ENCODE peak calls at places on chromosomes 12 and 14, in four cellular contexts. A is gastrocnemius medialis, V is heart left ventricle, I is prostate gland. D is an unnamed sample. For H3K4me1, the result is how much of the 10 kb centered on the place peaks cover.

GRCh38 chr12:88111074-88111652 is 30.7 kb downstream of the CEP290 start:
- DNase-seq in V (no peak), A (no peak), I (no peak), D (no peak)

GRCh38 chr12:132723764-132724140 is 13.1 kb downstream of the PGAM5 start:
- DNase-seq in V (no peak), I (no peak), A (no peak), D (no peak)

GRCh38 chr14:65287264-65288131 is 125.0 kb upstream of the FUT8 start:
- DNase-seq in V (no peak), I (no peak), A (no peak), D (no peak)

GRCh38 chr12:59698599-59698998 is 102.8 kb downstream of the SLC16A7 start:
- DNase-seq in V (no peak), A (no peak), I (no peak), D (no peak)

GRCh38 chr12:4270016-4270669 is 3.4 kb upstream of the CCND2 start:
- DNase-seq in I (no peak), A (no peak), V (peak), D (no peak)

GRCh38 chr12:77940011-77940423 is 109.3 kb downstream of the NAV3 start:
- DNase-seq in A (no peak), I (no peak), V (no peak), D (no peak)

GRCh38 chr12:128684357-128684756 is 139.4 kb downstream of the SLC15A4 start:
- DNase-seq in A (no peak), I (no peak), V (no peak), D (no peak)

GRCh38 chr14:28742171-28742846 is 24.3 kb upstream of the FOXG1 start:
- DNase-seq in I (no peak), A (no peak), V (no peak), D (no peak)

GRCh38 chr12:50597200-50598195 is 92.7 kb downstream of the DIP2B start:
- DNase-seq in V (no peak), I (no peak), A (no peak), D (no peak)

GRCh38 chr12:119369907-119370546 is 35.5 kb downstream of the CCDC60 start:
- DNase-seq in I (peak), A (no peak), V (no peak), D (no peak)

GRCh38 chr14:46048127-46048526 is 603.5 kb downstream of the RPL10L start:
- DNase-seq in I (no peak), V (no peak), A (no peak), D (no peak)

GRCh38 chr12:49615725-49616124 is 7.6 kb upstream of the PRPF40B start:
- DNase-seq in V (no peak), A (no peak), I (no peak), D (no peak)

GRCh38 chr12:126899926-126900792 is 1366.8 kb upstream of the TMEM132C start:
- DNase-seq in A (no peak), V (no peak), I (no peak), D (no peak)

DNA sequence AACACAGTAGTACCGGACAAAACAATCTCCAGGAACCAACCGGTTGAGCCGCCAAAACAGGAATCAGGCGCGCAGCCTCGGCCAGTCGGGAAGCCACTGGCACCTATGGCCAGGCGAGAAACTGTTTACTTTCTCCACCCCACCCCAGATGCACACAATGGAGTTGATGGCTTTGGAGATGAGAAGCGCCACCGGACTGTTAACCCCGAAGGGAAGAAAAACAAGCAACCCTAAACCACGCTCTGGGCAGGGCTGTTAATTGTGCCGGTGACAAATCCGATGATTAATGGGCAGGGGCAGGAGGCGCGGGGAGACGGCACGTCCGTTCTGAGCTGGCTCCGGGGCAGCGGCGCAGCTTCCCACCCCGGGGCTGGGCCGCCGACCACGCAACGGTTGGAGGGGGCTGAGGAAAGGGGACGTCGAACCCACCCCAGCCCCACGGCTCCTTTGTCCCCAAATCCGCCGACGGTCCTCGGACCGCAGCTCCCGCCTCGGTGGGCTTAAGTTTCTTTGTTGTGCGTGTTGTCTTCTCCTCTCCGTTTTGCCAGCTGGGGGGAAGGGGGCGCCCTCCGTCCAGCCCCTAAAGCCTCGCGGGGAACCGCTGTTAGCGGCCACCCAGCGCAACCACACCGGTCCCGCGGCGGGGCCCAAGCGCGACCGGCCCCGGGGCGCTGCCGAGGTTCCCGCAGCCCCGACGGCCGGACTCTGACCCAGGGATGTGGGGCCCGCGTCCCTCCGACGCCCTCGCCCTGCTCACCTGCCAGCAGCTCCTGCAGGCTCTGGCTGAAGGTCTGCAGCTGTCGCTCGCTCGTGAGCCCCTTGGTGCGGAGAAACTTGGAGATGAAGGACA is 790 bp downstream of the BTG1 start:
- DNase-seq in I (peak), V (peak), A (peak), D (peak)
- TF ChIP-seq POLR2A in I (peak), V (no peak), A (no peak), D (peak)

GRCh38 chr12:1162083-1162760 is 171.2 kb downstream of the ERC1 start:
- DNase-seq in A (no peak), V (no peak), I (no peak), D (no peak)
- H3K4me1 ChIP-seq in A (under half), V (under half), I (under half), D (under half)

GRCh38 chr14:34029921-34030334 is 79.1 kb upstream of the EGLN3 start:
- DNase-seq in A (peak), V (peak), I (no peak), D (no peak)
- H3K27ac ChIP-seq in A (peak), V (peak), I (no peak), D (no peak)

GRCh38 chr12:57520008-57520726 is at the start of gene DDIT3:
- DNase-seq in A (peak), I (peak), V (peak), D (peak)
- TF ChIP-seq POLR2A in A (peak), I (peak), V (peak), D (peak)

DNA sequence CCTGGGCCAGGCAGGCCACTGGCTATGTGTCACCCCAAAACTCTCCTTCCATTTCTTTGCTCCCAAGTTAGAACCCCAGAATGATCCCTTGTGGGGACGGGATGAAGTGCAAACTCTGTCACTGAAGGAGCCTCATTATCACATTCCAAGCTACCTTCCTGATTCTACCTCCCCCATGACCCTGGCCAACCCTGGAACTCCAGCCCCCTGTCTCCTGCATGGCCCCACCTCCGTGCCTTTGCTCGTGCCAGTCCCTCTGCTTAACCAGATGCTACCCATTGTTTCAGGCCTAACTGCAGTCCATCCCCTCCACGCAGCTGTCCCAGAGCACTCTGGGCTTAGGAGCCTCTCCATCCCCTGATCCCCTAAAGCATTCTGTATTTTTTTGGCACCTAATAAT is 57.9 kb downstream of the ISCA2 start:
- DNase-seq in V (peak), I (no peak), A (no peak), D (no peak)
- H3K4me1 ChIP-seq in V (under half), I (under half), A (under half), D (under half)

DNA sequence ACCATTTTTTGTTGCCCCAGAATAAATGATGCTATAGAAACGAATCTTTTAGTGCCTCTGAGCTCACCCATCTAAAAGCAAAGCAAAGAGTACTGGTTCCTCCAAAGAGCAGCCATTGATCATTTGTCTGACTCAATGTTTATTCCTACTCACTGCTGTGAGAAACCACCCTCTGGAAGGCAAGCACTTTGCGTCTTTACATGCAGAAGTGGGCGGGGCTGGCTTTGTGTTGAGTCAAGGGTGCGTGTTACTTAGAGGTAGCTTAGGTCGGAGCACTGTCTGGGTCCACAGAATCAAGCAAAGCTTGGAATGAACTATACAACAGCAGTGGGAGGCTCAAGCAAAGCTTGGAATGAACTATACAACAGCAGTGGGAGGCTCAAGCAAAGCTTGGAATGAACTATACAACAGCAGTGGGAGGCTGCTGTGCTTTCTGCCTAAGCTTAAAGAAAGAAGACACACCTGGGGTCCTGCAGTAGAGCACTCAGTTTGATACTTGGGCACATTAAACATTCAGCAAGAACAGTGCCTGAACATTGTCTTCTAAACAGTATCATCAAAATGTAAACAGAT is 77.2 kb upstream of the PRICKLE1 start:
- DNase-seq in V (no peak), A (no peak), I (no peak), D (no peak)
- H3K27ac ChIP-seq in V (no peak), A (no peak), I (no peak), D (no peak)

GRCh38 chr12:56080556-56081138 is 682 bp downstream of the ERBB3 start:
- DNase-seq in A (no peak), V (no peak), I (peak), D (peak)

GRCh38 chr12:56078427-56078826 is 1.5 kb upstream of the ERBB3 start:
- DNase-seq in V (no peak), I (no peak), A (no peak), D (no peak)

GRCh38 chr12:56079729-56080555 is at the start of gene ERBB3:
- DNase-seq in A (peak), I (peak), V (peak), D (peak)

GRCh38 chr12:56081393-56082347 is 1.7 kb downstream of the ERBB3 start:
- DNase-seq in I (no peak), V (no peak), A (no peak), D (peak)

GRCh38 chr12:56078931-56079728 is 835 bp upstream of the ERBB3 start:
- DNase-seq in V (peak), I (peak), A (peak), D (peak)
- TF ChIP-seq POLR2A in V (no peak), I (peak), A (peak), D (peak)

DNA sequence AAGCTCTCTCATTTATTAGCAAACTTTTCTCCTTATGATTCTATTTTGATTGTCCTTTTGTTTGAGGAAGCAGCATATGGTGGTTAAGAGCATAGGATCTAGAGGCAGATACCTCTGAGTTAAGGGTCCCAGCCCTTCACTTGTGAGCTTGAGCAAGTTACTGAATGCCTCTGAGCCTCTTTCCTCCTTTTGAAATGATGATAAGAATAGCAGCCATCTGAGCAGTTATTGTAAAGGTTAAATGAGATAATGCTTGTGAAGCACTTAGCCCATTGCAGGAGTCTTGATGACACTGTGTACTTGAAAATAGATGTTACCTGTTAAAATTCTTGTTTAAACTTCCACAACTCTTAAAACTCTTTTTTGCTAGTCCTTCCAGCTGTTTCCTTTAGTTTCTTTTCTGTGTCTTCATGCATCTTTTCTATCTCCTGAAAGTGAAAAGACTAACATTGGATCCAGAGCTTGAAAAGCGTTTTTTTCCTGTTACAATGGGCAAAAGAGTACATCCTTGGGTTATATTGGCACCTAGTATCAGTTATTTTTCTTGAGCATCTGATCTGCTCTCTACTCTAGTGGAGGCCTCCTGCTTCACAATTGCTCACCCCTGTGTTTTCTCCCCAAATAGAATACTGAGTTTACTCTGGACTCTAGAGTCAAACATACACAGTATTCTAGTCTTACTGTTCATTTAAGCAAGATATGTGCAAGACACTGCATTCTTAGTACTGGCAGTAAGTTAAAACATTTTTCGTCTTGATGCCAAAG is 3.1 kb downstream of the HIF1A start:
- DNase-seq in I (no peak), V (no peak), A (no peak), D (no peak)
- H3K4me1 ChIP-seq in I (under half), V (half or more), A (under half), D (under half)

GRCh38 chr14:25014440-25014839 is 35.5 kb downstream of the STXBP6 start:
- DNase-seq in V (no peak), I (no peak), A (no peak), D (no peak)
- H3K27ac ChIP-seq in V (no peak), I (no peak), A (no peak), D (no peak)

D was measured in body of pancreas.